ENCODE peak calls at places on chromosomes 12 and 14, in nine cellular contexts. K, F, Z, Q, C, G, N, V and D are unnamed samples.

GRCh38 chr12:106759526-106760183 is 14.8 kb upstream of the RIC8B start:
- DNase-seq in C (no peak), N (peak), Z (peak), V (no peak), F (no peak), G (peak), Q (no peak), K (no peak), D (no peak)

GRCh38 chr12:30201301-30202160 is 417.8 kb upstream of the TMTC1 start:
- DNase-seq in C (no peak), F (peak), N (no peak), K (no peak), G (no peak), Z (no peak), V (no peak), Q (no peak), D (no peak)

GRCh38 chr12:89216141-89216952 is 136.0 kb downstream of the DUSP6 start:
- DNase-seq in F (no peak), V (no peak), N (no peak), C (no peak), K (no peak), Q (no peak), G (no peak), Z (no peak), D (no peak)

GRCh38 chr12:19012965-19013364 is 116.6 kb upstream of the PLEKHA5 start:
- DNase-seq in Q (no peak), F (no peak), Z (no peak), C (no peak), K (no peak), V (no peak), G (no peak), N (no peak), D (no peak)

GRCh38 chr14:62889354-62889753 is 155.9 kb downstream of the KCNH5 start:
- DNase-seq in F (no peak), G (no peak), N (peak), Q (no peak), C (no peak), Z (no peak), K (no peak), V (no peak), D (no peak)

GRCh38 chr12:2390850-2391390 is 338.1 kb downstream of the CACNA1C start:
- DNase-seq in N (no peak), G (no peak), F (no peak), C (no peak), V (no peak), Z (no peak), K (no peak), Q (no peak), D (no peak)

GRCh38 chr14:100644784-100645183 is 57.6 kb upstream of the BEGAIN start:
- DNase-seq in K (no peak), C (no peak), V (no peak), G (no peak), F (no peak), Q (no peak), N (no peak), Z (no peak), D (no peak)

GRCh38 chr12:105916698-105917059 is 222.1 kb downstream of the NUAK1 start:
- DNase-seq in Q (no peak), K (no peak), G (no peak), F (no peak), N (no peak), Z (no peak), V (no peak), C (no peak), D (no peak)

GRCh38 chr14:23953464-23954278 is at the start of gene DHRS4:
- DNase-seq in N (peak), C (peak), Q (peak), F (peak), K (peak), G (peak), V (peak), Z (peak), D (no peak)

GRCh38 chr12:110355080-110355479 is 48.4 kb downstream of the ANAPC7 start:
- DNase-seq in C (no peak), F (no peak), N (no peak), G (no peak), Z (peak), Q (peak), V (no peak), K (no peak), D (no peak)

GRCh38 chr14:93017341-93017797 is 94.4 kb downstream of the CHGA start:
- DNase-seq in G (no peak), C (no peak), F (no peak), Q (no peak), V (no peak), K (no peak), N (no peak), Z (no peak), D (no peak)

GRCh38 chr12:68932701-68933563 is at the start of gene CPM:
- DNase-seq in K (no peak), F (peak), N (peak), Q (peak), Z (peak), G (peak), V (peak), C (no peak), D (no peak)

GRCh38 chr14:60349663-60350365 is 100.8 kb downstream of the PPM1A start:
- DNase-seq in N (peak), Q (peak), G (peak), Z (peak), V (no peak), K (no peak), F (peak), C (peak), D (peak)

GRCh38 chr14:104843006-104843405 is 22.1 kb upstream of the CEP170B start:
- DNase-seq in Q (no peak), F (no peak), C (no peak), K (no peak), G (no peak), N (no peak), Z (no peak), V (no peak), D (no peak)
- TF ChIP-seq CTCF in Q (no peak), F (no peak), C (no peak), K (no peak), G (no peak), N (no peak), Z (no peak), V (no peak), D (no peak)

DNA sequence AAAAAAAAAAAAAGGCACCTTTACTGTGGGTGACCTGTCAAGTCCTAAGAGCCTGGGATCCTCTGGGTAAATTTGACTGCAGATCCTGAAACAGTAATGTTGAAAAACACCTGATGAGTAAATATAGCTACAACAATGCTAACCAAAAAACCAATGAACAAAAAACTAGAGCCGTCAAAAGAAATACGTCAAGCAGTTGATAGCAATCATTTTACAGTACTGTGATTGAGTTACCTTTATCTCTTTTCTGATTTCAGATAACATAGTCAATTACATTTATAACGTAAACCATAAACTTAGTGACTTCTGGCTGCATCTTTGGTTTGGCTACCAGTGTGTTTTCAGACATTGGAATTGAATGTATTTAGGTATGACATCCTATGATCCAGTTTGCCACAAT is 6.1 kb upstream of the TMED2 start:
- DNase-seq in Q (no peak), V (no peak), K (no peak), C (no peak), N (no peak), G (no peak), Z (no peak), F (no peak), D (no peak)
- H3K4me3 ChIP-seq in Q (no peak), V (no peak), K (no peak), C (no peak), N (no peak), G (no peak), Z (no peak), F (no peak), D (no peak)

DNA sequence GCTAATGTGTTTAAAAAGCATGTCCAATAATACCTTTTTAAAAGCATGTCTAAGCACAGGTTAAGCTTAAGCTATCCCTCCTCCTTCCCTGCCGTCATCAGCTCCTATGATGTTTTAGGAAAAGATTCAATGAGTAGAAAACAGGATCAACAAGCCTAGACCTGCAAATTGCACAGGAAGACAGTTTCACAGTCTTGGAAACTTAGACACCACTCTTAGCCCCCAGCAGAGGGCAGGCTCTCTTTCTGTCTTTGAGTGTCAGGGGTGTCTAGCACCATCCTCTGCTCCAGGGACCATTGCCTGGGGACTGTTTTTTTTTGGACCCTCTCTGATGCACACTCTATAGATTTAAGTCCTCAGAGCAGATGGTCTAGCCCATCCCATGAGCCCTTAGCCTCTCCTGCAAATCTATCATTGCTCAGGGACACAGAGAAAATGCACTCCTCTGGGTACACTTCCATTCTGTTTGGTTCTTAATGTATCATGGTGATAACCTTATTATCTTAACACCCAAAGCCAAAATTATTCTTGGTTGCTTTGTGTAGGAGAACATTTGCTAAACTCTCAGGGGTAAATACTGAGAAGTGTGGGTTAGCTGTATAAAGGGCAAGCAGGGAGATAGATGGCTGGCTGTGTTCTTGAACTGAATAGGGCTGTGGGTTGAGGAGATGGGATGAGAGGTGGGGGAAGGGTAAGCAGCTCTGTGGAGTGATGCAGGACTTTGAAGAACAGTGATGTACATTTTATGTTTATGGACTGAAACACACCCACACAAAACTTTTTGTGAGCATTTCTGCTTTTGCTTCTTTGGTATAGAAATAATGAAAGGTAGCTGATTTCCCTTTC is 259.9 kb upstream of the DDHD1 start:
- DNase-seq in V (no peak), Z (no peak), N (peak), Q (peak), F (peak), C (no peak), G (no peak), K (no peak), D (no peak)
- TF ChIP-seq CTCF in V (no peak), Z (peak), N (peak), Q (no peak), F (peak), C (peak), G (peak), K (peak), D (peak)

GRCh38 chr12:51622564-51622963 is 31.5 kb downstream of the SCN8A start:
- DNase-seq in C (peak), Z (no peak), V (no peak), N (peak), F (peak), K (no peak), G (peak), Q (no peak), D (no peak)
- H3K4me3 ChIP-seq in C (no peak), Z (no peak), V (no peak), N (no peak), F (no peak), K (no peak), G (no peak), Q (no peak), D (no peak)

DNA sequence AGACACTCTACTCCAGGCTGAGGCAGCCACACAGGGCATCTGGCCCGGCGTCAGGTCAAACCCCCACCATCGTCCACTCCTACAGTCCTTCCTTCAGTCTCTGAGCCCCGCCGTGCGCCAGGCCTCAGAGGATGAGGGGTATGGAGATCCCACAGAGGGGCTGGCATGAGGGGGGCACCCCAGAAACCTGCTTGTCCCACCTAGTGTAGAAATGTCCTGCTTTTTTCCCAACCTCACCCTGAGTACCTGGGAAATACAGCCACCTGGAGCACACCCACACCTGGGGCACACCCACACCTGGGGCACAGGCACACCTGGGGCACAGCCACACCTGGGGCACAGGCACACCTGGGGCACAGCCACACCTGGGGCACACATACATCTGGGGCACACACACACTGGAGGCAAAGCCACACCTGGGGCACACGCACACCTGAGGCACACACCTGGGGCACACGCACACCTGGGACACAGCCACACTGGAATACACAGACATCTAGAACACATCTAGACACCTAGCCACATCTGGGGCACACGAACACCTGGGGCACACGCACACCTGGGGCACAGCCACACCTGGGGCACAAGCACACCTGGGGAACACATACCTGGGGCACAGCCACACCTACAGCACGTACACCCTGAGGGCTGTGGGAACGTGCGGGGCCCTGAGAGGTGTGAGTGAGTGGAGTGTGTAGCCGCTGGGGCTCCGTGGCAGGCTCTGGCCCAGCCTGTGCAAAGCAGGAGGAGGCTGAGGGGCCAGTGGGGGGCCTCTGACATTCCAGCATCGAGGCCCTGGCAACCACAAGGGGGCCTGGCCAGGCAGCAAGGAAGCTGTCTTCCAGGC is 18.4 kb downstream of the AKT1 start:
- DNase-seq in Z (no peak), F (no peak), C (no peak), Q (no peak), V (no peak), G (no peak), K (no peak), N (no peak), D (no peak)
- TF ChIP-seq CTCF in Z (no peak), F (no peak), C (no peak), Q (no peak), V (no peak), G (no peak), K (no peak), N (no peak), D (no peak)

GRCh38 chr12:49021292-49021915 is 2.8 kb upstream of the PRKAG1 start:
- DNase-seq in N (no peak), F (no peak), K (no peak), C (no peak), Z (no peak), Q (no peak), G (no peak), V (peak), D (no peak)

GRCh38 chr12:49020441-49020840 is 1.9 kb upstream of the PRKAG1 start:
- DNase-seq in Z (no peak), F (no peak), C (no peak), Q (no peak), K (no peak), G (no peak), N (no peak), V (peak), D (no peak)

GRCh38 chr12:49019120-49019430 is 499 bp upstream of the PRKAG1 start:
- DNase-seq in F (no peak), Q (no peak), K (no peak), Z (no peak), V (no peak), N (no peak), G (no peak), C (no peak), D (no peak)

GRCh38 chr12:49018282-49019119 is at the start of gene PRKAG1:
- DNase-seq in K (peak), G (peak), Q (peak), F (peak), V (peak), N (peak), Z (peak), C (peak), D (peak)

DNA sequence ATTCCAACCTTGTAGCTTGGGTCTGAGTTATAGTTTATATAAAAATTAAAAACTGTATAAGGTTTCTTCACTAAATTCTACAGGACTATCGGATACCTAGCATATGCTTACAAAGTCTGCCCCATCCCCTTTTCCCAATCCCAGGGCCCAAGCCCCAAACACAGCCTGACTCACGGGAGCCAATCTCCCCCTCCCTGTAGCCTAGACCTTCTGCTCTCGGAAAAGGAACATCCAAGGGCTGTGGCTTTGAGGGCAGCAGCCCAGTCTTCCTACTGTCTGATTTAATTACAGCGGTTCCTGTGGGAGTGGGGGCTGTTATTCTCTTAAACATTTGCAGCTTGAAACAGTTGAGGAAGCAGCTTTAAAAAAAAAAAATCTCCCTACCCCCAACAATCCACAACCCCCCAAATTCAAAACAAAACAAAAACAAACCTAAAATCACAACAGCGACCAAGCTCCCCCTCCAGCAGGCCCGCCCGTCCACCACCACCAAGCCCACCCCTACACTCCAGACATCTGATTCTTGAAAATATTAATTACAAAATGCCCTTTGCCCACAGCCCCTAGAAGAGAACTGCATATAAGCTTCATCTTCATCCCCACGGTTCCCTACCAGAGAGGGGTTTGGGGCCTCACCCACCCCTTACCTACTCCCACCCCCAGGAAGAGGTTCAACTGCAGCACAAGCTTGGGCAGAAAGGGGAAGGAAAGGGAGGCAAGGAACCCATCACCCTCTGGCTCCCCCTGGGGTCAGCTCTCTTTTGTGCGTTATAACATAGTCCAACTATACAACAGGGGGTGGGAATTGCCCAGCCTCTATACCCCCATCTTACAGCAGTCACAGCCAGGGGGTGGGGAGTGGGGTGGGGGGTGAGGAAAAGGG is 1.1 kb upstream of the PRKAG1 start:
- DNase-seq in G (peak), N (peak), V (peak), Z (peak), Q (peak), K (no peak), F (peak), C (no peak), D (no peak)
- H3K4me3 ChIP-seq in G (no peak), N (no peak), V (no peak), Z (no peak), Q (no peak), K (no peak), F (no peak), C (peak), D (no peak)

GRCh38 chr14:74551001-74551400 is 57.4 kb downstream of the ISCA2 start:
- DNase-seq in V (no peak), Z (no peak), F (no peak), N (no peak), C (no peak), Q (no peak), G (no peak), K (no peak), D (no peak)

GRCh38 chr14:74551431-74551830 is 57.9 kb downstream of the ISCA2 start:
- DNase-seq in V (no peak), K (no peak), Q (no peak), F (no peak), G (no peak), Z (no peak), C (no peak), N (no peak), D (no peak)

GRCh38 chr14:74548881-74549280 is 55.3 kb downstream of the ISCA2 start:
- DNase-seq in K (no peak), G (peak), Z (no peak), V (peak), Q (no peak), N (peak), F (peak), C (no peak), D (no peak)

GRCh38 chr14:74550071-74550470 is 56.5 kb downstream of the ISCA2 start:
- DNase-seq in F (no peak), K (no peak), G (no peak), V (no peak), Q (no peak), Z (no peak), N (no peak), C (no peak), D (no peak)

DNA sequence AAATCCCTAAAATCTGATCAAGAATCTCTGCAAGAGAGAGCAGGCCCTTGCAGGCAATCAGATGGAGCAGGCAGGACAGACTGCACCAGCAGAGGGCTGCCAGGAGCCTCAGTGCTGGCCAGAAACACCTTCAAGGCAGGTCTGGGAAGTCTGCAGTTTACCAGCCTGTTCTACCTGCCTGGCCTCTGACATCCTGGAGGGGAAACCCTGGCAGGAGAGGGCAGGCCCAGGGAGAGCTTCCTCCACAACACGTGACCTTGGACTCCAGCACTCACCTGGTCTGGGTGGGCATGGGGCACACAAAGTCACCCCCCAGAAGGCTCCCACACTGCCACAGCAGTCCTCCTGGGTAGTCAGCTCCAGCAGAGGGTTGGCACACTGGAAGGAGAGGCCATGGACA is 56.0 kb downstream of the ISCA2 start:
- DNase-seq in G (no peak), N (peak), F (no peak), C (no peak), Q (no peak), K (no peak), V (no peak), Z (no peak), D (no peak)
- TF ChIP-seq CTCF in G (peak), N (peak), F (peak), C (peak), Q (no peak), K (peak), V (no peak), Z (no peak), D (peak)

DNA sequence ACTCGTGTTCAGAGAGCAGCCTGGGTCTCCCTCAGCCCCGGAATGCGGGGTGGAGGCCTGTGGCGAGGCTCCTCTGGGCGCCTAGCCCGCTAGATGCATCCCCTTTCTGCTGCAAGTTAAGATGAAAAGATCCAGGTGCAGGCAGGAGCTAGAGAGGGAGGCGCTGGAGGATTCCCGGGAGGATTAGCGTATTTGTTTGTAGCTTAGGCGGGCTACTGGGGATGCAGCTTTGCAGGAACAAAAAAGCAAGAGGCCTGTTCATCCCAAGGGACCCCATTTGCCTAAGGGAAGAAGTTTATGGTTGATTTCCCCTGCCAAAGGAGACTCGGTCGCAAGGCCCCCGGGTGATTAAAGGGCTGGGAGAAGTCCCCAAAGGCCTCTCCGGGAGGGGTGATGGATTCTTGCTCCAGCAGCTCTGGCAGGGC is 818 bp downstream of the CCDC177 start:
- DNase-seq in V (no peak), F (no peak), G (no peak), K (no peak), N (no peak), Q (no peak), C (no peak), Z (no peak), D (no peak)
- H3K4me3 ChIP-seq in V (no peak), F (no peak), G (no peak), K (no peak), N (no peak), Q (no peak), C (no peak), Z (no peak), D (no peak)